ENCODE peak calls at places on chromosomes 2 and 18, in four cellular contexts. V is ovary; A is stimulated activated CD4-positive, alpha-beta T cell treated with anti-CD3 and anti-CD28 coated beads, Interleukin-2, amount 100 ng/mL, for 48 hours; P is H54. H is an unnamed sample.

GRCh38 chr2:179915395-179915992 is 54.1 kb upstream of the ZNF385B start:
- DNase-seq in V (no peak), A (no peak), P (no peak), H (no peak)

GRCh38 chr2:144330951-144331651 is 188.8 kb downstream of the ZEB2 start:
- DNase-seq in V (no peak), A (peak), P (no peak), H (no peak)

GRCh38 chr2:64325852-64326577 is 127.9 kb upstream of the LGALSL start:
- DNase-seq in V (no peak), A (peak), P (no peak), H (no peak)

GRCh38 chr2:236021497-236022057 is 146.6 kb downstream of the GBX2 start:
- DNase-seq in V (no peak), A (no peak), P (no peak), H (no peak)

GRCh38 chr2:120710256-120710655 is 25.4 kb upstream of the GLI2 start:
- DNase-seq in V (no peak), A (no peak), P (no peak), H (no peak)

GRCh38 chr2:27171351-27171848 is 22.6 kb downstream of the TCF23 start:
- DNase-seq in V (no peak), A (no peak), P (no peak), H (no peak)

GRCh38 chr2:219636941-219637841 is 9.8 kb downstream of the SLC4A3 start:
- DNase-seq in V (no peak), A (no peak), P (peak), H (no peak)

GRCh38 chr18:3230401-3231334 is 10.9 kb upstream of the MYOM1 start:
- DNase-seq in V (no peak), A (no peak), P (peak), H (no peak)

GRCh38 chr18:26089247-26090129 is 925 bp downstream of the SS18 start:
- DNase-seq in V (no peak), A (peak), P (peak), H (no peak)

GRCh38 chr2:141467331-141467730 is 663.5 kb downstream of the LRP1B start:
- DNase-seq in V (no peak), A (no peak), P (no peak), H (no peak)

GRCh38 chr2:40760071-40760666 is 308.3 kb upstream of the SLC8A1 start:
- DNase-seq in V (no peak), A (peak), P (no peak), H (peak)

GRCh38 chr2:85983766-85984165 is 95.0 kb upstream of the ST3GAL5 start:
- DNase-seq in V (no peak), A (no peak), P (no peak), H (no peak)

GRCh38 chr2:201858781-201859180 is 52.4 kb downstream of the CDK15 start:
- DNase-seq in V (peak), A (peak), P (peak), H (peak)

GRCh38 chr2:232925153-232925768 is 55.2 kb downstream of the SNORC start:
- DNase-seq in V (no peak), A (no peak), P (no peak), H (no peak)

GRCh38 chr2:7083580-7084509 is 166.6 kb downstream of the RNF144A start:
- DNase-seq in V (no peak), A (no peak), P (no peak), H (no peak)

GRCh38 chr2:219445220-219445631 is 10.6 kb downstream of the SPEG start:
- DNase-seq in V (no peak), A (no peak), P (no peak), H (no peak)

GRCh38 chr2:170467568-170468422 is 247.3 kb upstream of the SP5 start:
- DNase-seq in V (no peak), A (no peak), P (no peak), H (no peak)